ENCODE peak calls at places on chromosomes 13 and 19, in six cellular contexts. C is AG10803, K is prostate gland, G is GM23338, D is NCI-H446, R is HCEC 1CT. F is an unnamed sample.

GRCh38 chr13:83881917-83882625 is at the start of gene SLITRK1:
- DNase-seq in K (no peak), R (peak), G (peak), D (no peak), C (peak), F (peak)

GRCh38 chr13:97212540-97213146 is 9.5 kb upstream of the MBNL2 start:
- DNase-seq in K (no peak), R (peak), D (no peak), G (peak), C (peak), F (no peak)

GRCh38 chr13:28489536-28489935 is 5.4 kb downstream of the FLT1 start:
- DNase-seq in D (no peak), K (no peak), C (peak), R (peak), G (no peak), F (no peak)

GRCh38 chr19:49057636-49058234 is at the start of gene CGB7:
- DNase-seq in C (peak), R (peak), G (peak), D (no peak), K (peak), F (peak)

GRCh38 chr19:18456974-18457373 is 19.0 kb upstream of the ISYNA1 start:
- DNase-seq in C (no peak), D (peak), K (no peak), R (no peak), G (no peak), F (peak)

GRCh38 chr13:86830046-86830445 is 841.1 kb upstream of the SLITRK5 start:
- DNase-seq in K (no peak), R (peak), G (no peak), C (no peak), D (no peak), F (no peak)

GRCh38 chr19:12891553-12892021 is 627 bp downstream of the GCDH start:
- DNase-seq in D (no peak), K (no peak), G (peak), R (no peak), C (no peak), F (no peak)

GRCh38 chr13:114089751-114090400 is 42.5 kb downstream of the RASA3 start:
- DNase-seq in G (no peak), R (no peak), D (no peak), C (no peak), K (no peak), F (no peak)

GRCh38 chr13:109500146-109500773 is 286.1 kb downstream of the IRS2 start:
- DNase-seq in C (no peak), G (peak), K (no peak), R (peak), D (no peak), F (no peak)

GRCh38 chr13:113220877-113221276 is 11.5 kb downstream of the CUL4A start:
- DNase-seq in K (no peak), C (peak), G (peak), D (no peak), R (no peak), F (no peak)

GRCh38 chr13:23778007-23778687 is 111.1 kb downstream of the MIPEP start:
- DNase-seq in G (no peak), D (no peak), K (no peak), C (peak), R (peak), F (no peak)

GRCh38 chr13:59261928-59262488 is 901.7 kb downstream of the DIAPH3 start:
- DNase-seq in R (no peak), D (no peak), G (peak), K (no peak), C (no peak), F (no peak)